ENCODE peak calls at places on chromosome 11, in four cellular contexts. X, D, M and G are unnamed samples.

GRCh38 chr11:93541884-93542752 is 1.1 kb downstream of the SMCO4 start:
- DNase-seq in X (peak; percentile 88), D (no peak), M (peak; percentile 5), G (no peak)

GRCh38 chr11:108886608-108887007 is 221.7 kb downstream of the DDX10 start:
- DNase-seq in X (no peak), D (no peak), M (no peak), G (no peak)

GRCh38 chr11:121564948-121565684 is 112.3 kb upstream of the SORL1-AS1 start:
- DNase-seq in X (no peak), D (no peak), M (no peak), G (no peak)

GRCh38 chr11:117380676-117381075 is 53.0 kb downstream of the CEP164 start:
- DNase-seq in X (no peak), D (no peak), M (no peak), G (peak; percentile 57)

GRCh38 chr11:133065847-133066485 is 466.3 kb downstream of the OPCML start:
- DNase-seq in X (peak; percentile 27), D (no peak), M (no peak), G (no peak)

GRCh38 chr11:68436162-68436888 is 24.2 kb upstream of the PPP6R3 start:
- DNase-seq in X (no peak), D (peak; percentile 65), M (no peak), G (no peak)

GRCh38 chr11:92249156-92249753 is 24.6 kb downstream of the FAT3 start:
- DNase-seq in X (no peak), D (no peak), M (no peak), G (no peak)

GRCh38 chr11:111206472-111206871 is 39.1 kb upstream of the POU2AF2 start:
- DNase-seq in X (no peak), D (no peak), M (no peak), G (no peak)

GRCh38 chr11:28760676-28761390 is 652.6 kb downstream of the METTL15 start:
- DNase-seq in X (no peak), D (no peak), M (no peak), G (no peak)

GRCh38 chr11:86632499-86633269 is 39.7 kb downstream of the ME3 start:
- DNase-seq in X (peak; percentile 72), D (no peak), M (no peak), G (no peak)

GRCh38 chr11:86459682-86460460 is 85.2 kb downstream of the CCDC81 start:
- DNase-seq in X (no peak), D (no peak), M (no peak), G (no peak)

GRCh38 chr11:84437129-84438123 is 1151.3 kb upstream of the CCDC90B start:
- DNase-seq in X (no peak), D (no peak), M (no peak), G (no peak)

GRCh38 chr11:70577258-70577603 is 178.9 kb downstream of the CTTN start:
- DNase-seq in X (no peak), D (no peak), M (no peak), G (peak; percentile 78)

GRCh38 chr11:3735827-3736226 is 61.5 kb downstream of the NUP98 start:
- DNase-seq in X (peak; percentile 22), D (no peak), M (no peak), G (no peak)

GRCh38 chr11:88414981-88415391 is 77.5 kb upstream of the CTSC start:
- DNase-seq in X (peak; percentile 62), D (no peak), M (no peak), G (no peak)

GRCh38 chr11:15309296-15309695 is 194.6 kb downstream of the INSC start:
- DNase-seq in X (peak; percentile 4), D (no peak), M (no peak), G (no peak)

GRCh38 chr11:7642747-7643146 is 30.6 kb downstream of the CYB5R2 start:
- DNase-seq in X (no peak), D (no peak), M (no peak), G (no peak)

GRCh38 chr11:98495601-98496000 is 525.1 kb upstream of the CNTN5 start:
- DNase-seq in X (no peak), D (no peak), M (no peak), G (no peak)

GRCh38 chr11:116973270-116973669 is 125.0 kb downstream of the SIK3 start:
- DNase-seq in X (no peak), D (no peak), M (no peak), G (no peak)

GRCh38 chr11:61472282-61472681 is 36.3 kb upstream of the LRRC10B start:
- DNase-seq in X (peak; percentile 38), D (no peak), M (no peak), G (no peak)